ENCODE peak calls at places on chromosomes 16 and 17, in nine cellular contexts. N is cardiac muscle cell; Q is A673; M is heart right ventricle; G is GM23248; U is fibroblast of lung; C is effector memory CD4-positive, alpha-beta T cell; O is aorta; V is neural progenitor cell. T is an unnamed sample.

GRCh38 chr17:42969006-42969581 is 4.8 kb upstream of the AARSD1 start:
- DNase-seq in N (peak), Q (peak), M (no peak), G (peak), U (no peak), C (no peak), O (no peak), V (no peak), T (no peak)

GRCh38 chr16:59295474-59295873 is 561.4 kb upstream of the GOT2 start:
- DNase-seq in N (no peak), Q (no peak), M (no peak), G (no peak), U (no peak), C (no peak), O (no peak), V (no peak), T (no peak)

GRCh38 chr17:45332505-45332904 is 15.7 kb upstream of the MAP3K14 start:
- DNase-seq in N (no peak), Q (no peak), M (no peak), G (no peak), U (no peak), C (no peak), O (no peak), V (no peak), T (peak)

GRCh38 chr17:37714897-37715296 is 30.0 kb downstream of the HNF1B start:
- DNase-seq in N (no peak), Q (no peak), M (no peak), G (peak), U (no peak), C (no peak), O (no peak), V (no peak), T (no peak)

GRCh38 chr16:56203052-56203451 is 11.8 kb downstream of the GNAO1 start:
- DNase-seq in N (peak), Q (peak), M (no peak), G (peak), U (peak), C (peak), O (peak), V (peak), T (peak)

GRCh38 chr17:57945999-57946797 is 9.0 kb downstream of the CUEDC1 start:
- DNase-seq in N (peak), Q (no peak), M (no peak), G (peak), U (peak), C (no peak), O (no peak), V (no peak), T (no peak)

GRCh38 chr16:19717319-19717718 is 708 bp downstream of the KNOP1 start:
- DNase-seq in N (no peak), Q (peak), M (no peak), G (peak), U (peak), C (no peak), O (no peak), V (peak), T (no peak)

GRCh38 chr16:4137438-4137837 is 21.2 kb upstream of the ADCY9 start:
- DNase-seq in N (no peak), Q (no peak), M (no peak), G (no peak), U (no peak), C (no peak), O (no peak), V (no peak), T (no peak)

GRCh38 chr17:29148257-29148789 is 31.9 kb downstream of the MYO18A start:
- DNase-seq in N (no peak), Q (no peak), M (no peak), G (no peak), U (no peak), C (no peak), O (no peak), V (peak), T (no peak)

GRCh38 chr17:33500141-33500540 is 207.0 kb upstream of the ASIC2 start:
- DNase-seq in N (peak), Q (no peak), M (peak), G (no peak), U (no peak), C (no peak), O (no peak), V (no peak), T (no peak)

GRCh38 chr17:1882836-1883235 is 53.0 kb downstream of the RPA1 start:
- DNase-seq in N (peak), Q (peak), M (no peak), G (peak), U (peak), C (no peak), O (no peak), V (peak), T (no peak)

DNA sequence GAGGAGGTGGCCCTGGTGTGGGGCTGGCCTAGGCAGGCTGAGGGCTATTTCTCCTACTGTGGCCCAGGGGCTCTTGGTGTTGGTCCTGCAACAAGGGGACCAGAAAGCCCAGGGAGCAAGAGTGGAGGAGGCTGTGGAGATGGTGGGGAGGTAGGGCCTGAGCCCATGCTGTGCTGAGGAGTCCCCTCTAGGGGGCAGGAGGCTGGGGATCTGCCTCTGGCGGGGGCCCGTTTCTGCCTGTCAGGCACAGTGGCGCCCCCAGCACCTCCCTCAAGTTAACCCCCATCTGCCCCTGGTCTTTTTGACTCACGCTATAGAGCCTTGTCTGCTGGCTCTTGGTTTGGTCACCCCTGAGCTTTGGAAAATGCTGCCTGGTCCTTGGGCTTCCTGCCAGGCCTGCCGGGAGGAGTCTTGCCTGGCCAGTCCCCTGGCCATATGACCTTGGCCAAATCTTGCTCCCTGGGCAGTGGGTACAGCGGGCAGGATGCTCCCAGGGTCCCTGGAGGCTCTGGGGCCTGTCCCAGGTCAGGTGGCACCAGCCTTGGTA is 5.9 kb downstream of the BAIAP2 start:
- DNase-seq in N (no peak), Q (peak), M (no peak), G (peak), U (peak), C (no peak), O (no peak), V (peak), T (no peak)
- H3K27ac ChIP-seq in N (no peak), Q (peak), M (no peak), G (peak), U (peak), C (no peak), O (no peak), V (no peak), T (no peak)

GRCh38 chr17:9274973-9275372 is 253.7 kb downstream of the NTN1 start:
- DNase-seq in N (no peak), Q (no peak), M (no peak), G (no peak), U (no peak), C (no peak), O (no peak), V (no peak), T (no peak)

GRCh38 chr17:9284884-9285283 is 263.6 kb downstream of the NTN1 start:
- DNase-seq in N (no peak), Q (no peak), M (peak), G (peak), U (peak), C (no peak), O (peak), V (no peak), T (no peak)

GRCh38 chr17:9285602-9286001 is 264.3 kb downstream of the NTN1 start:
- DNase-seq in N (no peak), Q (no peak), M (no peak), G (peak), U (no peak), C (no peak), O (no peak), V (no peak), T (no peak)

GRCh38 chr17:9283909-9284308 is 262.6 kb downstream of the NTN1 start:
- DNase-seq in N (no peak), Q (no peak), M (no peak), G (peak), U (no peak), C (no peak), O (no peak), V (no peak), T (no peak)

DNA sequence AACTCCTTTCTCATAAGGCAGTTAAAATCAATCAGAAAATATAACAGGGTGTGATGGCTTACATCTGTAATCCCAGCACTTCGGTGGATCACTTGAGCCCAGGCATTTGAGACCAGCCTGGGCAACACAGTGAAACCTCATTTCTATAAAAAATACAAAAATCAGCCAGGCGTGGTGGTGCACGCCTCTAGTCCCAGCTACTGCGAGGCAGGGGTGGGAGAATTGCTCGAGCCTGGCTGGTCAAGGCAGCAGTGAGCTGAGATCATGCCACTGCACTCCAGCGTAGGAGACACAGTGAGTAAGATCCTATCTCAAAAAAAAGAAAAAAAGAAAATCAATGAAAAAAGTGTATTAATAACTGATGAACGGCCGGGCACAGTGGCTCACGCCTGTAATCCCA is 258.6 kb downstream of the NTN1 start:
- DNase-seq in N (no peak), Q (no peak), M (no peak), G (no peak), U (no peak), C (no peak), O (no peak), V (no peak), T (no peak)
- H3K27ac ChIP-seq in N (no peak), Q (no peak), M (no peak), G (no peak), U (no peak), C (no peak), O (no peak), V (no peak), T (no peak)

GRCh38 chr16:72985148-72985882 is 62.6 kb downstream of the ZFHX3 start:
- DNase-seq in N (peak), Q (peak), M (peak), G (peak), U (peak), C (no peak), O (no peak), V (no peak), T (no peak)

GRCh38 chr16:72989203-72989991 is 58.5 kb downstream of the ZFHX3 start:
- DNase-seq in N (peak), Q (peak), M (no peak), G (peak), U (peak), C (no peak), O (no peak), V (no peak), T (no peak)

GRCh38 chr16:72986011-72986410 is 61.9 kb downstream of the ZFHX3 start:
- DNase-seq in N (peak), Q (peak), M (peak), G (peak), U (no peak), C (no peak), O (no peak), V (no peak), T (peak)

GRCh38 chr16:72988568-72988967 is 59.4 kb downstream of the ZFHX3 start:
- DNase-seq in N (no peak), Q (no peak), M (no peak), G (no peak), U (no peak), C (no peak), O (no peak), V (no peak), T (no peak)

GRCh38 chr16:72987480-72987901 is 60.4 kb downstream of the ZFHX3 start:
- DNase-seq in N (no peak), Q (no peak), M (no peak), G (no peak), U (no peak), C (no peak), O (no peak), V (no peak), T (no peak)
- H3K27ac ChIP-seq in N (no peak), Q (no peak), M (no peak), G (no peak), U (no peak), C (no peak), O (no peak), V (no peak), T (no peak)

GRCh38 chr16:65658339-65659275 is 536.7 kb upstream of the CDH11 start:
- DNase-seq in N (peak), Q (peak), M (no peak), G (peak), U (peak), C (no peak), O (peak), V (no peak), T (no peak)
- H3K27ac ChIP-seq in N (no peak), Q (no peak), M (no peak), G (peak), U (peak), C (no peak), O (no peak), V (no peak), T (no peak)

GRCh38 chr17:82269882-82270500 is 3.5 kb downstream of the CSNK1D start:
- DNase-seq in N (no peak), Q (no peak), M (no peak), G (no peak), U (no peak), C (no peak), O (no peak), V (no peak), T (no peak)

GRCh38 chr17:82269138-82269881 is 4.2 kb downstream of the CSNK1D start:
- DNase-seq in N (no peak), Q (no peak), M (no peak), G (no peak), U (no peak), C (no peak), O (no peak), V (no peak), T (no peak)

GRCh38 chr17:82272495-82273326 is 789 bp downstream of the CSNK1D start:
- DNase-seq in N (no peak), Q (no peak), M (peak), G (peak), U (no peak), C (no peak), O (peak), V (peak), T (peak)

GRCh38 chr17:82271401-82271800 is 2.1 kb downstream of the CSNK1D start:
- DNase-seq in N (no peak), Q (no peak), M (no peak), G (no peak), U (no peak), C (no peak), O (no peak), V (no peak), T (no peak)

DNA sequence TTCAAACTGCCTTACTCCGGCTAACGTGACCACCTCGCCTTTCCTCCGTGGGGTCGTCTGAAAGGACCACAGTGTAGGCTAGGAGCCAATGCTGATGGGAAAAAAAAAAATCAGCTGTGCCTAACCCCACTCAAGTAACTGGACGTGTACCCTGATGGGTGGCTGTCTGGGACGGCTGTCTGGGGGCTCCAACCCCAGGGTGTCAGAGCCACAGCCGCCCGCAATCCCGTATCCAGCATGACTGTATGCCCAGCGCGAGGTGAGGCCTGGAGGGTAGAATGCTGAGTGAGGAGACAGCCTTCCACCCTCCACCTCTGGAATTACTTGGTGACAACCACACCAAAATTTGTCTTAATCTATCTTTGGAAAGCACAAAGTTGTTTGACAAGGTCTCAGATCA is 2.8 kb downstream of the CSNK1D start:
- DNase-seq in N (no peak), Q (no peak), M (no peak), G (no peak), U (no peak), C (no peak), O (no peak), V (no peak), T (no peak)
- H3K27ac ChIP-seq in N (no peak), Q (no peak), M (peak), G (no peak), U (no peak), C (peak), O (no peak), V (no peak), T (no peak)

GRCh38 chr16:70777973-70778406 is 23.0 kb downstream of the VAC14 start:
- DNase-seq in N (no peak), Q (peak), M (no peak), G (peak), U (no peak), C (no peak), O (no peak), V (no peak), T (no peak)
- H3K27ac ChIP-seq in N (no peak), Q (no peak), M (no peak), G (no peak), U (no peak), C (no peak), O (no peak), V (no peak), T (no peak)

DNA sequence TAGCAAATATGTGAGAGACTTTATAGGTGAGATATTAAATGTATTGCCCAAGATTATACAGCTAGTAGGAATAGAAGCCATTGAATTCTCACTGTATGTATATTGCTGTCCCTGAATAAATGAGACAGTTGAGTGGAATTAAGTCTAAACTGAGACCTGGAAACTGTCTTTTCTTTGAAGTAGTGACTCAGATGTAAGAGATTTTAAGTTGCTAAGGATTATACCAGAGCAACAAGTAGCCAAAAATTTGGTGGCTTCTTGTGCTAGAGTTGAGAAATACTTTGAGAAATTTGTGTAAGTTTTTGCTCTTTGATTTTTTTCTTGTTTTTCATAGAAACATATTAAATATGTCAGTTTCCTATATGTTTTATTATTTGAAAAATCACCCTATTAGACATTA is 58.7 kb downstream of the TANC2 start:
- DNase-seq in N (peak), Q (no peak), M (no peak), G (peak), U (peak), C (no peak), O (no peak), V (no peak), T (no peak)
- H3K27ac ChIP-seq in N (no peak), Q (no peak), M (no peak), G (peak), U (no peak), C (no peak), O (no peak), V (no peak), T (no peak)

GRCh38 chr16:1510272-1510671 is 17.1 kb downstream of the TELO2 start:
- DNase-seq in N (no peak), Q (no peak), M (no peak), G (no peak), U (no peak), C (no peak), O (no peak), V (no peak), T (no peak)
- H3K27ac ChIP-seq in N (peak), Q (no peak), M (peak), G (no peak), U (peak), C (no peak), O (no peak), V (no peak), T (no peak)

GRCh38 chr17:56440391-56440790 is 153.1 kb upstream of the NOG start:
- DNase-seq in N (no peak), Q (no peak), M (no peak), G (peak), U (peak), C (no peak), O (no peak), V (no peak), T (no peak)
- H3K27ac ChIP-seq in N (no peak), Q (no peak), M (no peak), G (no peak), U (no peak), C (no peak), O (no peak), V (no peak), T (no peak)